ENCODE peak calls at places on chromosome 11, in four cellular contexts. K is hepatocyte, F is ovary, Z is body of pancreas. U is an unnamed sample. For H3K9me3, the result is how much of the 10 kb centered on the place peaks cover.

GRCh38 chr11:60165538-60165937 is 17.3 kb downstream of the MS4A6A start:
- DNase-seq in K (no peak), F (no peak), Z (no peak), U (no peak)

GRCh38 chr11:45331839-45332485 is 45.8 kb upstream of the SYT13 start:
- DNase-seq in K (no peak), F (no peak), Z (no peak), U (no peak)

GRCh38 chr11:9178716-9179115 is 86.4 kb downstream of the DENND5A start:
- DNase-seq in K (no peak), F (no peak), Z (no peak), U (no peak)

GRCh38 chr11:134004406-134005197 is 47.8 kb upstream of the IGSF9B start:
- DNase-seq in K (no peak), F (no peak), Z (no peak), U (no peak)

GRCh38 chr11:116935514-116935913 is 98.1 kb upstream of the APOA1 start:
- DNase-seq in K (no peak), F (no peak), Z (no peak), U (no peak)

GRCh38 chr11:73510106-73510505 is 87.8 kb downstream of the FAM168A start:
- DNase-seq in K (no peak), F (no peak), Z (no peak), U (no peak)

GRCh38 chr11:93123351-93123898 is 74.4 kb downstream of the SLC36A4 start:
- DNase-seq in K (peak), F (no peak), Z (peak), U (no peak)

GRCh38 chr11:123587044-123587443 is 67.4 kb downstream of the SCN3B start:
- DNase-seq in K (peak), F (no peak), Z (no peak), U (no peak)

GRCh38 chr11:1559103-1559951 is 12.7 kb downstream of the DUSP8 start:
- DNase-seq in K (peak), F (peak), Z (peak), U (no peak)

GRCh38 chr11:72724851-72725730 is 27.1 kb downstream of the ARAP1 start:
- DNase-seq in K (peak), F (peak), Z (peak), U (peak)

GRCh38 chr11:94131363-94132115 is 2.9 kb downstream of the PANX1 start:
- DNase-seq in K (peak), F (peak), Z (no peak), U (no peak)

GRCh38 chr11:6229911-6230310 is 4.5 kb downstream of the FHIP1B start:
- DNase-seq in K (peak), F (no peak), Z (no peak), U (no peak)

GRCh38 chr11:61842421-61842820 is 14.3 kb downstream of the FADS2 start:
- DNase-seq in K (no peak), F (no peak), Z (no peak), U (no peak)

GRCh38 chr11:30131535-30131934 is 99.3 kb upstream of the FSHB start:
- DNase-seq in K (peak), F (no peak), Z (no peak), U (peak)

GRCh38 chr11:10594407-10594806 is 25.9 kb upstream of the LYVE1 start:
- DNase-seq in K (no peak), F (no peak), Z (no peak), U (no peak)

GRCh38 chr11:61972796-61973602 is 5.6 kb upstream of the FTH1 start:
- DNase-seq in K (peak), F (peak), Z (no peak), U (no peak)

GRCh38 chr11:36216061-36216615 is 73.1 kb downstream of the COMMD9 start:
- DNase-seq in K (no peak), F (no peak), Z (no peak), U (no peak)

GRCh38 chr11:47768090-47768620 is 1.0 kb upstream of the FNBP4 start:
- DNase-seq in K (peak), F (peak), Z (peak), U (peak)

GRCh38 chr11:45455536-45455935 is 169.4 kb upstream of the SYT13 start:
- DNase-seq in K (no peak), F (no peak), Z (no peak), U (no peak)

GRCh38 chr11:118658372-118659313 is 20.8 kb downstream of the TREH start:
- DNase-seq in K (no peak), F (no peak), Z (no peak), U (no peak)

GRCh38 chr11:15489281-15489680 is 374.6 kb downstream of the INSC start:
- DNase-seq in K (no peak), F (no peak), Z (no peak), U (no peak)
- H3K4me3 ChIP-seq in K (no peak), F (no peak), Z (no peak), U (no peak)

GRCh38 chr11:65560555-65561418 is 2.6 kb upstream of the LTBP3 start:
- DNase-seq in K (peak), F (peak), Z (no peak), U (peak)
- H3K27ac ChIP-seq in K (peak), F (peak), Z (peak), U (peak)

GRCh38 chr11:422249-422656 is 7.5 kb upstream of the SIGIRR start:
- DNase-seq in K (no peak), F (no peak), Z (no peak), U (no peak)
- H3K9me3 ChIP-seq in K (under half), F (under half), Z (under half), U (under half)

GRCh38 chr11:69048718-69049489 is at the start of gene TPCN2:
- DNase-seq in K (peak), F (peak), Z (peak), U (peak)

GRCh38 chr11:69051381-69052342 is 2.9 kb downstream of the TPCN2 start:
- DNase-seq in K (no peak), F (no peak), Z (no peak), U (no peak)

GRCh38 chr11:69050592-69051380 is 2.1 kb downstream of the TPCN2 start:
- DNase-seq in K (no peak), F (no peak), Z (no peak), U (no peak)

GRCh38 chr11:69049490-69049867 is 747 bp downstream of the TPCN2 start:
- DNase-seq in K (no peak), F (no peak), Z (no peak), U (peak)

GRCh38 chr11:69048056-69048717 is 545 bp upstream of the TPCN2 start:
- DNase-seq in K (no peak), F (no peak), Z (no peak), U (no peak)
- H3K4me3 ChIP-seq in K (no peak), F (peak), Z (no peak), U (peak)

GRCh38 chr11:102451693-102452460 is 688 bp downstream of the TMEM123 start:
- DNase-seq in K (peak), F (peak), Z (peak), U (peak)
- H3K27ac ChIP-seq in K (peak), F (peak), Z (peak), U (peak)